ENCODE peak calls at places on chromosomes 12 and 14, in ten cellular contexts. R, I, J, M, H, T, Q, U, Z and P are unnamed samples.
A peak's percentile ranks its signal among the peaks of the same experiment; 100 is the strongest.

GRCh38 chr14:98507269-98507668 is 764.7 kb downstream of the BCL11B start:
- DNase-seq in I (no peak), R (no peak), U (no peak), Z (no peak), M (no peak), T (no peak), Q (peak; percentile 43), H (no peak), J (no peak), P (no peak)

GRCh38 chr12:74322792-74323191 is 214.8 kb upstream of the ATXN7L3B start:
- DNase-seq in U (no peak), M (no peak), Z (no peak), J (no peak), R (no peak), T (no peak), H (no peak), I (no peak), Q (no peak), P (no peak)

GRCh38 chr14:75477881-75478280 is 44.4 kb upstream of the BATF start:
- DNase-seq in M (peak; percentile 21), U (no peak), J (no peak), H (no peak), I (peak; percentile 4), T (no peak), Z (no peak), R (no peak), Q (no peak), P (no peak)

GRCh38 chr12:57240069-57240921 is 10.7 kb downstream of the STAC3 start:
- DNase-seq in U (peak; percentile 71), Z (no peak), R (peak; percentile 60), M (no peak), Q (peak; percentile 53), H (no peak), J (no peak), I (peak; percentile 70), T (peak; percentile 41), P (peak; percentile 70)

GRCh38 chr12:21939435-21939834 is 1.8 kb downstream of the ABCC9 start:
- DNase-seq in U (no peak), J (no peak), I (no peak), H (no peak), T (no peak), Q (no peak), Z (no peak), R (no peak), M (no peak), P (no peak)

GRCh38 chr14:101643651-101644050 is 82.4 kb downstream of the DIO3 start:
- DNase-seq in T (no peak), Q (no peak), M (no peak), U (no peak), J (no peak), Z (no peak), R (no peak), H (no peak), I (no peak), P (no peak)

GRCh38 chr14:48748151-48748550 is 838.0 kb downstream of the RPS29 start:
- DNase-seq in I (no peak), T (no peak), J (no peak), R (no peak), Q (no peak), U (no peak), M (no peak), Z (no peak), H (no peak), P (no peak)

GRCh38 chr14:87449016-87449415 is 544.0 kb downstream of the GALC start:
- DNase-seq in I (no peak), H (no peak), M (no peak), R (no peak), Z (no peak), J (no peak), T (no peak), U (no peak), Q (peak; percentile 55), P (no peak)

GRCh38 chr12:64660237-64661018 is 50.1 kb downstream of the RASSF3 start:
- DNase-seq in M (no peak), Z (no peak), T (no peak), I (no peak), H (no peak), R (no peak), U (no peak), Q (no peak), J (no peak), P (no peak)

GRCh38 chr14:70333289-70333688 is 26.2 kb downstream of the COX16 start:
- DNase-seq in H (no peak), U (no peak), M (no peak), Z (no peak), T (no peak), R (no peak), J (no peak), Q (no peak), I (no peak), P (no peak)

GRCh38 chr14:70332015-70332414 is 27.5 kb downstream of the COX16 start:
- DNase-seq in T (no peak), M (no peak), R (no peak), Z (no peak), I (no peak), Q (no peak), H (no peak), U (no peak), J (no peak), P (no peak)

GRCh38 chr14:70333703-70334102 is 25.8 kb downstream of the COX16 start:
- DNase-seq in J (no peak), R (no peak), T (no peak), I (no peak), Q (no peak), U (no peak), Z (no peak), H (no peak), M (no peak), P (no peak)

DNA sequence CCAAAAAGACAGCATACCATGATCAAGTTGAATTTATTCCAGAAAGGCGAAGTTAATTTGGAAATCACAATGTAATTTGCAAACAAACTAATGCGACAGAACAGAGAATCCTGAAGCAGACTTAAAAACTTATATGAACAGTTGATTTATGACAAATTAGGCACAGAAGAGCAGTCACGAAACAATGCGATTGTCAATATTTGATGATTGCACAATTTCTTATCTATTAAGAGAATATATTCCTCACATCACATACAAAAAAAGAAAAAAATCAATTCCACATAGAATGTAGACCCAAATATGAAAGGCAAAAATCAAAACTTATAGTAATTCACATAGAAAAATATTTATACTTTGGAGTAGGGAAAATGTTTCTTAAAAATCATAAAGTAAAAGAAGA is 28.9 kb downstream of the COX16 start:
- DNase-seq in J (no peak), H (no peak), Q (no peak), R (no peak), U (no peak), Z (no peak), T (no peak), I (no peak), M (no peak), P (no peak)
- H3K36me3 ChIP-seq in J (peaks cover 43% of the 10 kb centered on the region), H (peaks cover 44% of the 10 kb centered on the region), Q (peaks cover 7% of the 10 kb centered on the region), R (peaks cover 64% of the 10 kb centered on the region), U (peaks cover 15% of the 10 kb centered on the region), Z (no peaks in the 10 kb centered on the region), T (peaks cover 13% of the 10 kb centered on the region), I (no peaks in the 10 kb centered on the region), M (no peaks in the 10 kb centered on the region), P (peaks cover 41% of the 10 kb centered on the region)

GRCh38 chr12:9673404-9674225 is 4.1 kb downstream of the CLEC2D start:
- DNase-seq in Q (peak; percentile 94), H (peak; percentile 35), Z (peak; percentile 22), R (peak; percentile 36), J (no peak), M (peak; percentile 84), U (peak; percentile 54), T (peak; percentile 27), I (peak; percentile 42), P (peak; percentile 54)
- H3K4me1 ChIP-seq in Q (peaks cover 19% of the 10 kb centered on the region), H (no peaks in the 10 kb centered on the region), Z (no peaks in the 10 kb centered on the region), R (peaks cover 72% of the 10 kb centered on the region), J (peaks cover 10% of the 10 kb centered on the region), M (no peaks in the 10 kb centered on the region), U (peaks cover 52% of the 10 kb centered on the region), T (no peaks in the 10 kb centered on the region), I (no peaks in the 10 kb centered on the region), P (peaks cover 11% of the 10 kb centered on the region)

GRCh38 chr14:22382395-22382794 is 206.6 kb downstream of the DAD1 start:
- DNase-seq in I (no peak), J (no peak), H (no peak), R (no peak), U (no peak), T (no peak), Q (no peak), Z (no peak), M (no peak), P (no peak)

GRCh38 chr14:22384167-22384549 is 204.9 kb downstream of the DAD1 start:
- DNase-seq in T (no peak), Q (no peak), Z (no peak), H (no peak), R (no peak), I (no peak), M (no peak), U (no peak), J (no peak), P (no peak)

GRCh38 chr14:22384974-22385526 is 204.0 kb downstream of the DAD1 start:
- DNase-seq in M (no peak), T (no peak), J (no peak), I (no peak), U (no peak), R (no peak), Z (no peak), Q (no peak), H (no peak), P (no peak)

GRCh38 chr14:22382955-22383354 is 206.1 kb downstream of the DAD1 start:
- DNase-seq in I (no peak), H (no peak), U (no peak), T (no peak), Z (no peak), J (no peak), R (no peak), Q (no peak), M (no peak), P (no peak)

GRCh38 chr14:22383515-22384166 is 205.4 kb downstream of the DAD1 start:
- DNase-seq in T (no peak), Q (no peak), M (no peak), J (no peak), H (no peak), U (peak; percentile 10), I (peak; percentile 28), R (no peak), Z (no peak), P (no peak)
- H3K27me3 ChIP-seq in T (no peaks in the 10 kb centered on the region), Q (peaks cover 4% of the 10 kb centered on the region), M (no peaks in the 10 kb centered on the region), J (no peaks in the 10 kb centered on the region), H (no peaks in the 10 kb centered on the region), U (no peaks in the 10 kb centered on the region), I (peaks cover 5% of the 10 kb centered on the region), R (no peaks in the 10 kb centered on the region), Z (no peaks in the 10 kb centered on the region), P (no peaks in the 10 kb centered on the region)

DNA sequence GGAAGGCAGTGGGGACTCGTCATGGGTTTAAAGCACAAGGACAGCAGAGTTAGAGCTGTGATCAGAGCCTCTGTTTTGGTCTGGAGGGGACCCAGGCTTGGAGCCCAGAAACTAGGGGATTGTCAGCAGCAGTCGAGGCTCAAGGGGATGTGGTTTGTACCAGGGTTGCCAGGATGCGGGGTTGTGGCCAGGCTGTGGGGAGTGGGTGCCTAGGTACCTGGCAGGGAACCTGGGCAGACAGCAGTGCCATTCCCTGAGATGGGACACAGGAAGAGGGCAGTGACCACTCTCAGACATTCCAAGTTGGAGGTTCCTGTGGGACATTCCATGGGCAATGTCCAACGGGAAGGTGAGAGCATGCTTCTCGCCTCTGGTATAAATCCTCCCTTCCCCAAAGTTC is 222.3 kb downstream of the SLC41A2 start:
- DNase-seq in U (no peak), T (no peak), R (no peak), Z (no peak), I (no peak), Q (no peak), H (no peak), M (no peak), J (no peak), P (no peak)
- H3K36me3 ChIP-seq in U (no peaks in the 10 kb centered on the region), T (no peaks in the 10 kb centered on the region), R (peaks cover 9% of the 10 kb centered on the region), Z (no peaks in the 10 kb centered on the region), I (no peaks in the 10 kb centered on the region), Q (no peaks in the 10 kb centered on the region), H (no peaks in the 10 kb centered on the region), M (no peaks in the 10 kb centered on the region), J (no peaks in the 10 kb centered on the region), P (no peaks in the 10 kb centered on the region)

GRCh38 chr14:70655110-70655826 is 13.6 kb downstream of the TTC9 start:
- DNase-seq in U (peak; percentile 78), J (no peak), Z (no peak), R (peak; percentile 57), I (peak; percentile 68), M (no peak), Q (no peak), H (no peak), T (no peak), P (no peak)
- H3K4me1 ChIP-seq in U (peaks cover 85% of the 10 kb centered on the region), J (no peaks in the 10 kb centered on the region), Z (no peaks in the 10 kb centered on the region), R (peaks cover 84% of the 10 kb centered on the region), I (no peaks in the 10 kb centered on the region), M (no peaks in the 10 kb centered on the region), Q (no peaks in the 10 kb centered on the region), H (no peaks in the 10 kb centered on the region), T (no peaks in the 10 kb centered on the region), P (no peaks in the 10 kb centered on the region)